ENCODE peak calls at places on chromosomes 11 and 22, in eight cellular contexts. A, T, E, O, Q, Y, K and U are unnamed samples.
A peak's percentile ranks its signal among the peaks of the same experiment; 100 is the strongest.

GRCh38 chr22:38125731-38126344 is 15.4 kb upstream of the BAIAP2L2 start:
- DNase-seq in A (no peak), T (no peak), E (no peak), O (no peak), Q (no peak), Y (no peak), K (no peak), U (no peak)

GRCh38 chr11:103532133-103532788 is 423.0 kb downstream of the DYNC2H1 start:
- DNase-seq in A (no peak), T (no peak), E (no peak), O (no peak), Q (peak; percentile 71), Y (peak; percentile 65), K (no peak), U (no peak)

GRCh38 chr11:75383246-75383645 is 16.1 kb upstream of the RPS3 start:
- DNase-seq in A (no peak), T (no peak), E (no peak), O (peak; percentile 37), Q (no peak), Y (no peak), K (no peak), U (no peak)

GRCh38 chr11:57761301-57762234 is at the start of gene CTNND1:
- DNase-seq in A (no peak), T (peak; percentile 94), E (no peak), O (no peak), Q (peak; percentile 99), Y (peak; percentile 98), K (peak; percentile 59), U (peak; percentile 89)

GRCh38 chr22:46827072-46827780 is 64.8 kb downstream of the TBC1D22A start:
- DNase-seq in A (no peak), T (no peak), E (no peak), O (no peak), Q (no peak), Y (no peak), K (no peak), U (no peak)

GRCh38 chr11:33532720-33533119 is 167.9 kb downstream of the C11orf91 start:
- DNase-seq in A (no peak), T (no peak), E (no peak), O (no peak), Q (no peak), Y (no peak), K (no peak), U (no peak)

GRCh38 chr22:30947163-30947820 is 21.3 kb downstream of the MORC2 start:
- DNase-seq in A (no peak), T (no peak), E (peak; percentile 96), O (no peak), Q (no peak), Y (peak; percentile 58), K (no peak), U (peak; percentile 58)

GRCh38 chr22:46593211-46593676 is 26.9 kb upstream of the GRAMD4 start:
- DNase-seq in A (peak; percentile 77), T (no peak), E (no peak), O (no peak), Q (no peak), Y (no peak), K (peak; percentile 71), U (no peak)

GRCh38 chr11:8081591-8082021 is 595 bp downstream of the TUB start:
- DNase-seq in A (no peak), T (no peak), E (no peak), O (no peak), Q (peak; percentile 21), Y (no peak), K (no peak), U (no peak)